ENCODE peak calls at places on chromosomes 11 and 22, in nine cellular contexts. M, L, J, P, U, I, X, W and A are unnamed samples.

GRCh38 chr11:10592331-10592730 is 23.9 kb upstream of the LYVE1 start:
- DNase-seq in L (peak; percentile 88), U (peak; percentile 85), I (peak; percentile 48), P (no peak), X (no peak), M (no peak), W (no peak), J (no peak), A (no peak)

GRCh38 chr11:106172389-106172991 is 95.0 kb downstream of the AASDHPPT start:
- DNase-seq in L (no peak), P (no peak), W (no peak), X (no peak), J (no peak), I (peak; percentile 50), U (peak; percentile 64), M (no peak), A (no peak)

GRCh38 chr11:95301497-95301896 is 70.5 kb upstream of the SESN3 start:
- DNase-seq in U (no peak), L (peak; percentile 44), W (no peak), I (peak; percentile 40), M (no peak), X (no peak), J (no peak), P (no peak), A (no peak)

GRCh38 chr22:26646158-26646557 is 11.2 kb upstream of the MIAT start:
- DNase-seq in X (no peak), U (peak; percentile 42), L (peak; percentile 23), P (no peak), W (no peak), M (no peak), I (no peak), J (no peak), A (no peak)

GRCh38 chr11:315051-315481 is 1.2 kb downstream of the IFITM1 start:
- DNase-seq in J (no peak), X (peak; percentile 78), I (no peak), W (no peak), M (no peak), P (no peak), L (no peak), U (no peak), A (no peak)

GRCh38 chr11:27215471-27216267 is 147.3 kb downstream of the CCDC34 start:
- DNase-seq in P (no peak), M (no peak), W (no peak), I (no peak), J (no peak), L (peak; percentile 42), U (no peak), X (peak; percentile 82), A (no peak)

GRCh38 chr11:35138606-35138948 is 394 bp upstream of the CD44 start:
- DNase-seq in X (no peak), J (peak; percentile 51), I (no peak), U (no peak), M (no peak), P (no peak), L (no peak), W (no peak), A (no peak)

GRCh38 chr11:113521737-113522517 is 46.7 kb upstream of the DRD2 start:
- DNase-seq in J (no peak), M (no peak), P (no peak), I (no peak), X (no peak), L (no peak), U (peak; percentile 79), W (no peak), A (no peak)

GRCh38 chr22:31279821-31280496 is 12.3 kb downstream of the PIK3IP1 start:
- DNase-seq in P (no peak), L (no peak), W (no peak), J (no peak), I (no peak), U (no peak), X (no peak), M (no peak), A (no peak)